ENCODE peak calls at places on chromosome 14, in four cellular contexts. K, N, C and L are unnamed samples.

GRCh38 chr14:58465425-58465824 is 37.9 kb downstream of the KIAA0586 start:
- DNase-seq in K (no peak), N (peak; percentile 45), C (no peak), L (peak; percentile 52)

GRCh38 chr14:100471451-100472093 is 115.6 kb downstream of the BEGAIN start:
- DNase-seq in K (no peak), N (no peak), C (no peak), L (no peak)

GRCh38 chr14:66662374-66662773 is 154.4 kb downstream of the GPHN start:
- DNase-seq in K (peak; percentile 1), N (no peak), C (peak; percentile 20), L (peak; percentile 37)

GRCh38 chr14:55240526-55241178 is 30.6 kb upstream of the FBXO34 start:
- DNase-seq in K (peak; percentile 84), N (no peak), C (peak; percentile 42), L (no peak)

GRCh38 chr14:90368946-90369721 is 27.7 kb upstream of the CALM1 start:
- DNase-seq in K (no peak), N (peak; percentile 11), C (no peak), L (peak; percentile 13)

GRCh38 chr14:98855926-98856325 is 416.1 kb downstream of the BCL11B start:
- DNase-seq in K (no peak), N (no peak), C (no peak), L (no peak)

GRCh38 chr14:71856199-71856919 is 75.9 kb upstream of the RGS6 start:
- DNase-seq in K (no peak), N (no peak), C (no peak), L (peak; percentile 15)

GRCh38 chr14:105475916-105476845 is 1.6 kb downstream of the CRIP2 start:
- DNase-seq in K (peak; percentile 86), N (peak; percentile 56), C (peak; percentile 62), L (peak; percentile 29)

GRCh38 chr14:87632796-87633195 is 360.2 kb downstream of the GALC start:
- DNase-seq in K (no peak), N (no peak), C (no peak), L (no peak)

GRCh38 chr14:89540830-89541470 is 123.9 kb upstream of the FOXN3 start:
- DNase-seq in K (no peak), N (no peak), C (no peak), L (peak; percentile 2)

GRCh38 chr14:39303100-39303499 is 69.4 kb downstream of the MIA2 start:
- DNase-seq in K (no peak), N (no peak), C (no peak), L (no peak)

GRCh38 chr14:20434701-20435453 is 1.1 kb downstream of the KLHL33 start:
- DNase-seq in K (peak; percentile 77), N (no peak), C (peak; percentile 7), L (no peak)

GRCh38 chr14:53968756-53969155 is 12.1 kb upstream of the BMP4 start:
- DNase-seq in K (no peak), N (no peak), C (no peak), L (no peak)

GRCh38 chr14:96086032-96086431 is 46.9 kb downstream of the C14orf132 start:
- DNase-seq in K (no peak), N (peak; percentile 64), C (no peak), L (peak; percentile 73)

GRCh38 chr14:64303471-64303917 is 9.3 kb upstream of the ESR2 start:
- DNase-seq in K (peak; percentile 90), N (peak; percentile 43), C (no peak), L (peak; percentile 65)

GRCh38 chr14:76762617-76763361 is 1.5 kb downstream of the VASH1 start:
- DNase-seq in K (peak; percentile 53), N (no peak), C (no peak), L (no peak)

GRCh38 chr14:50762001-50762930 is 68.7 kb downstream of the NIN start:
- DNase-seq in K (no peak), N (no peak), C (no peak), L (no peak)

GRCh38 chr14:101025656-101026055 is 122.1 kb upstream of the RTL1 start:
- DNase-seq in K (no peak), N (no peak), C (no peak), L (no peak)

GRCh38 chr14:81018245-81018644 is 62.8 kb downstream of the TSHR start:
- DNase-seq in K (no peak), N (no peak), C (no peak), L (no peak)

GRCh38 chr14:95467657-95468056 is 48.8 kb downstream of the SYNE3 start:
- DNase-seq in K (no peak), N (no peak), C (no peak), L (no peak)

GRCh38 chr14:101065246-101065645 is 161.7 kb upstream of the RTL1 start:
- DNase-seq in K (no peak), N (no peak), C (no peak), L (no peak)

GRCh38 chr14:104774453-104775072 is 21.0 kb downstream of the AKT1 start:
- DNase-seq in K (no peak), N (no peak), C (no peak), L (no peak)

GRCh38 chr14:105203057-105203494 is 22.0 kb upstream of the NUDT14 start:
- DNase-seq in K (peak; percentile 97), N (peak; percentile 24), C (peak; percentile 89), L (peak; percentile 28)

GRCh38 chr14:49971156-49972141 is 78.6 kb downstream of the ARF6 start:
- DNase-seq in K (no peak), N (no peak), C (no peak), L (no peak)

GRCh38 chr14:43003845-43004244 is 1397.2 kb downstream of the LRFN5 start:
- DNase-seq in K (no peak), N (peak; percentile 11), C (no peak), L (no peak)

GRCh38 chr14:22570132-22570949 is 18.7 kb downstream of the DAD1 start:
- DNase-seq in K (peak; percentile 88), N (peak; percentile 61), C (peak; percentile 74), L (peak; percentile 66)

GRCh38 chr14:51738754-51739153 is 87.0 kb downstream of the FRMD6 start:
- DNase-seq in K (peak; percentile 70), N (no peak), C (peak; percentile 7), L (no peak)